ENCODE peak calls at places on chromosome 6, in six cellular contexts. G, K, V, O, I and T are unnamed samples.

GRCh38 chr6:3835055-3835731 is 14.0 kb upstream of the FAM50B start:
- DNase-seq in G (no peak), K (peak), V (no peak), O (no peak), I (peak), T (no peak)

GRCh38 chr6:51992834-51993233 is 94.6 kb downstream of the PKHD1 start:
- DNase-seq in G (no peak), K (no peak), V (no peak), O (no peak), I (no peak), T (no peak)

GRCh38 chr6:155171747-155172191 is 92.0 kb upstream of the CLDN20 start:
- DNase-seq in G (no peak), K (no peak), V (no peak), O (no peak), I (no peak), T (no peak)

GRCh38 chr6:73728548-73729205 is 32.7 kb downstream of the CD109 start:
- DNase-seq in G (no peak), K (no peak), V (no peak), O (peak), I (no peak), T (no peak)

GRCh38 chr6:69865126-69865525 is 1.2 kb upstream of the COL19A1 start:
- DNase-seq in G (no peak), K (no peak), V (no peak), O (no peak), I (no peak), T (no peak)

GRCh38 chr6:98384766-98385165 is 449.6 kb upstream of the POU3F2 start:
- DNase-seq in G (no peak), K (no peak), V (peak), O (no peak), I (no peak), T (no peak)

GRCh38 chr6:164230259-164230658 is 815.7 kb downstream of the QKI start:
- DNase-seq in G (no peak), K (no peak), V (no peak), O (no peak), I (no peak), T (no peak)

GRCh38 chr6:18733921-18734550 is 346.9 kb downstream of the RNF144B start:
- DNase-seq in G (no peak), K (no peak), V (no peak), O (no peak), I (no peak), T (no peak)

GRCh38 chr6:160247457-160247883 is 11.2 kb downstream of the SLC22A2 start:
- DNase-seq in G (no peak), K (no peak), V (no peak), O (no peak), I (no peak), T (no peak)

GRCh38 chr6:18503187-18503586 is 116.0 kb downstream of the RNF144B start:
- DNase-seq in G (no peak), K (no peak), V (no peak), O (no peak), I (no peak), T (no peak)

GRCh38 chr6:44676246-44676790 is 288.8 kb downstream of the CDC5L start:
- DNase-seq in G (no peak), K (no peak), V (no peak), O (no peak), I (no peak), T (no peak)

GRCh38 chr6:21588812-21589811 is 4.4 kb upstream of the SOX4 start:
- DNase-seq in G (peak), K (peak), V (peak), O (peak), I (peak), T (peak)

GRCh38 chr6:135002229-135002844 is 52.3 kb downstream of the HBS1L start:
- DNase-seq in G (no peak), K (peak), V (peak), O (peak), I (no peak), T (no peak)

GRCh38 chr6:46583711-46584110 is 68.9 kb downstream of the CYP39A1 start:
- DNase-seq in G (no peak), K (peak), V (no peak), O (no peak), I (no peak), T (no peak)

GRCh38 chr6:168648240-168648639 is 207.3 kb downstream of the SMOC2 start:
- DNase-seq in G (peak), K (no peak), V (no peak), O (no peak), I (no peak), T (no peak)

GRCh38 chr6:107630341-107630995 is 140.6 kb downstream of the SOBP start:
- DNase-seq in G (peak), K (no peak), V (no peak), O (no peak), I (no peak), T (no peak)

GRCh38 chr6:110015206-110015605 is 37.1 kb downstream of the GPR6 start:
- DNase-seq in G (no peak), K (no peak), V (no peak), O (no peak), I (no peak), T (no peak)

GRCh38 chr6:160790028-160790792 is 88.2 kb downstream of the PLG start:
- DNase-seq in G (no peak), K (no peak), V (peak), O (peak), I (no peak), T (no peak)

GRCh38 chr6:82248233-82248735 is 740 bp upstream of the IBTK start:
- DNase-seq in G (peak), K (peak), V (peak), O (peak), I (no peak), T (no peak)

GRCh38 chr6:155259202-155259601 is 4.6 kb upstream of the CLDN20 start:
- DNase-seq in G (no peak), K (no peak), V (no peak), O (no peak), I (no peak), T (no peak)

GRCh38 chr6:22313796-22314195 is 17.0 kb upstream of the PRL start:
- DNase-seq in G (no peak), K (no peak), V (no peak), O (peak), I (no peak), T (no peak)

GRCh38 chr6:167550936-167551633 is 226.2 kb downstream of the TTLL2 start:
- DNase-seq in G (no peak), K (peak), V (no peak), O (no peak), I (peak), T (no peak)

GRCh38 chr6:4381379-4381778 is 246.0 kb upstream of the ECI2 start:
- DNase-seq in G (no peak), K (no peak), V (no peak), O (no peak), I (no peak), T (no peak)

GRCh38 chr6:41608443-41609151 is 29.7 kb upstream of the MDFI start:
- DNase-seq in G (no peak), K (no peak), V (no peak), O (no peak), I (peak), T (no peak)

GRCh38 chr6:39493717-39494116 is 171.2 kb upstream of the KCNK16 start:
- DNase-seq in G (no peak), K (no peak), V (no peak), O (no peak), I (no peak), T (no peak)

GRCh38 chr6:54717849-54718455 is 128.6 kb upstream of the FAM83B start:
- DNase-seq in G (peak), K (peak), V (peak), O (peak), I (no peak), T (peak)

GRCh38 chr6:3876131-3876530 is 27.0 kb downstream of the FAM50B start:
- DNase-seq in G (no peak), K (peak), V (no peak), O (no peak), I (no peak), T (no peak)

GRCh38 chr6:136424901-136425300 is 125.3 kb downstream of the MAP7 start:
- DNase-seq in G (no peak), K (no peak), V (no peak), O (no peak), I (no peak), T (no peak)

GRCh38 chr6:52394251-52394666 is 25.9 kb upstream of the EFHC1 start:
- DNase-seq in G (no peak), K (no peak), V (no peak), O (peak), I (no peak), T (peak)

GRCh38 chr6:15417811-15418210 is 171.9 kb downstream of the JARID2 start:
- DNase-seq in G (peak), K (no peak), V (no peak), O (no peak), I (no peak), T (no peak)

GRCh38 chr6:11766589-11767450 is 11.8 kb downstream of the ADTRP start:
- DNase-seq in G (peak), K (peak), V (no peak), O (no peak), I (peak), T (no peak)

GRCh38 chr6:56984374-56984773 is 29.5 kb downstream of the BEND6 start:
- DNase-seq in G (no peak), K (no peak), V (no peak), O (no peak), I (no peak), T (no peak)

GRCh38 chr6:128478230-128479047 is 42.0 kb downstream of the PTPRK start:
- DNase-seq in G (no peak), K (no peak), V (no peak), O (peak), I (no peak), T (no peak)

GRCh38 chr6:5085638-5086293 is 625 bp downstream of the PPP1R3G start:
- DNase-seq in G (no peak), K (peak), V (peak), O (peak), I (peak), T (peak)

GRCh38 chr6:44567406-44567805 is 179.9 kb downstream of the CDC5L start:
- DNase-seq in G (no peak), K (no peak), V (no peak), O (no peak), I (no peak), T (no peak)

GRCh38 chr6:163260111-163260895 is 154.2 kb upstream of the QKI start:
- DNase-seq in G (no peak), K (peak), V (peak), O (no peak), I (no peak), T (no peak)

GRCh38 chr6:128528241-128528640 is 7.8 kb upstream of the PTPRK start:
- DNase-seq in G (peak), K (no peak), V (no peak), O (no peak), I (no peak), T (no peak)

GRCh38 chr6:3364391-3364790 is 92.5 kb downstream of the SLC22A23 start:
- DNase-seq in G (no peak), K (no peak), V (no peak), O (no peak), I (no peak), T (no peak)

GRCh38 chr6:294656-295565 is 2.6 kb downstream of the DUSP22 start:
- DNase-seq in G (no peak), K (no peak), V (no peak), O (peak), I (no peak), T (no peak)

GRCh38 chr6:125529061-125529460 is 220.4 kb upstream of the HEY2 start:
- DNase-seq in G (no peak), K (no peak), V (peak), O (no peak), I (no peak), T (no peak)
- H3K4me3 ChIP-seq in G (no peak), K (no peak), V (peak), O (no peak), I (no peak), T (no peak)

GRCh38 chr6:37391100-37391499 is 37.3 kb downstream of the RNF8 start:
- DNase-seq in G (no peak), K (no peak), V (no peak), O (no peak), I (no peak), T (no peak)

GRCh38 chr6:37388578-37388977 is 34.8 kb downstream of the RNF8 start:
- DNase-seq in G (no peak), K (no peak), V (no peak), O (no peak), I (no peak), T (no peak)

GRCh38 chr6:37393530-37393929 is 39.5 kb upstream of the CMTR1 start:
- DNase-seq in G (no peak), K (no peak), V (no peak), O (no peak), I (no peak), T (no peak)

DNA sequence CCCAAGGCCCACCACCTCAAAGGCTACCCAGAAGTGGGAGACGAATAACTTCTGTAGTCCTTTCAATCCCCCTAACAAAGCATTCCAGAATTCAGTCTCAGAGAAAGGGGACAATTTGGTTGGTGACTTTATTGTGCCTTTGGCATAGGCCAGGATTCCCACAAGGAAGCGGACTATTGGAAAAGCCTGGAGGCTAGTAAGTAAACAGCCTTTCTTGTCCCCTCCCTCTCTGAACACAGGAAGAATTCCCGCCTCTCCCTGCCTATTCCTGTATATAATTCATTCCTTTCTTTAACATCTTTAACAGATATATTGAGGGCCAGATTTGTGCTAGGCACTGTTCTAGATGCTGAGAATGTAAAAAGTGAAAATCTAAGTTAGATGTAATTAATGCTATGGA is 36.1 kb downstream of the RNF8 start:
- DNase-seq in G (no peak), K (no peak), V (no peak), O (no peak), I (no peak), T (no peak)
- H3K4me3 ChIP-seq in G (no peak), K (no peak), V (no peak), O (no peak), I (no peak), T (no peak)

GRCh38 chr6:117266267-117266797 is 974 bp downstream of the VGLL2 start:
- DNase-seq in G (no peak), K (no peak), V (peak), O (no peak), I (no peak), T (no peak)
- H3K4me3 ChIP-seq in G (no peak), K (peak), V (peak), O (peak), I (peak), T (no peak)

GRCh38 chr6:26187292-26187691 is 100.1 kb downstream of the HFE start:
- DNase-seq in G (no peak), K (no peak), V (no peak), O (no peak), I (no peak), T (no peak)
- H3K4me3 ChIP-seq in G (peak), K (no peak), V (peak), O (peak), I (no peak), T (no peak)

DNA sequence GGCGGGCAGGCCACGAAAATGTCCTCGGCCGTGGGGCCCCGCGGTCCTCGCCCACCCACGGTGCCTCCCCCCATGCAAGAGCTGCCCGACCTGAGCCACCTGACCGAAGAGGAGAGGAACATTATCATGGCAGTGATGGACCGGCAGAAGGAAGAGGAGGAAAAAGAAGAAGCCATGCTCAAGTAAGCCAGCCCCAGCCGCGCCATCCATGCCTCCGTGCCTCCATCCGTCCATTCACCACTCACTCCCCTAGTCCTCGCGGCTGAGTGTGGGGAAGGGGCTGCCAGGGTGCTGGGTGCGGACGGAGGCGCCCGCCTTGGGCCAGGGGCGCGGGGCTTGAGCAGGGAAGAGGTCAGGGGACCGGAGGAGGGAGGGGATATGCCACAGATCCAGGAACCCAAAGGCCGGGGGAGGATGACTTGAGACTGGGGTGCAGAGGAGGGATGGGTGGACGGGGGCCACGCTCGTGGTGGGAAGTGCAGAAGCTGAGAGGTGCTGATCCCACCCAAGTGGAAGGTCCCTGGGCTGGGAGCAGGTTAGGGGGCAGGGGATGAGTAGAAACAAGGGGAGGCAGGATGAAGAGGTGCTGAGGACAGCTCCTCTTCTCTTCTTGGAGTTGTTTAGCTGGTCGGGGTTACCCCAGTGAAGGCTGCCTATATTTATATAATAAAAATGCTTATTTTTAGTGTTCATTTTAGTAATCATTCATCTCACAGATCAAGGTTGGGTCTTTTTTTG is 825 bp downstream of the RIMS1 start:
- DNase-seq in G (no peak), K (peak), V (peak), O (no peak), I (no peak), T (no peak)
- H3K4me3 ChIP-seq in G (no peak), K (peak), V (peak), O (peak), I (peak), T (no peak)

GRCh38 chr6:117916483-117916882 is 9.4 kb downstream of the SLC35F1 start:
- DNase-seq in G (no peak), K (no peak), V (no peak), O (no peak), I (no peak), T (no peak)

GRCh38 chr6:117919775-117920492 is 12.9 kb downstream of the SLC35F1 start:
- DNase-seq in G (no peak), K (peak), V (peak), O (no peak), I (no peak), T (no peak)

GRCh38 chr6:117917176-117917575 is 10.1 kb downstream of the SLC35F1 start:
- DNase-seq in G (no peak), K (no peak), V (no peak), O (no peak), I (no peak), T (no peak)

GRCh38 chr6:117918454-117918853 is 11.4 kb downstream of the SLC35F1 start:
- DNase-seq in G (no peak), K (no peak), V (no peak), O (no peak), I (no peak), T (no peak)

GRCh38 chr6:117920493-117920845 is 13.4 kb downstream of the SLC35F1 start:
- DNase-seq in G (no peak), K (peak), V (no peak), O (no peak), I (no peak), T (no peak)
- H3K4me3 ChIP-seq in G (no peak), K (no peak), V (peak), O (no peak), I (peak), T (no peak)